ENCODE peak calls at places on chromosomes 4 and X, in four cellular contexts. One of them, this sample, is unnamed. For H3K4me1, the result is how much of the 10 kb centered on the place peaks cover.

GRCh38 chr4:26088433-26088928 is 174.5 kb downstream of the SMIM20 start:
- DNase-seq in PC-3: peak
- DNase-seq in GM23338: no peak
- DNase-seq in right cardiac atrium: no peak
- DNase-seq in this sample: peak

GRCh38 chr4:180500146-180500545 is 1743.1 kb upstream of the TENM3 start:
- DNase-seq in right cardiac atrium: no peak
- DNase-seq in PC-3: no peak
- DNase-seq in GM23338: no peak
- DNase-seq in this sample: no peak

GRCh38 chrX:24423960-24424359 is 41.1 kb upstream of the PDK3 start:
- DNase-seq in GM23338: no peak
- DNase-seq in PC-3: no peak
- DNase-seq in right cardiac atrium: no peak
- DNase-seq in this sample: no peak

GRCh38 chr4:174935607-174936006 is 17.4 kb downstream of the ADAM29 start:
- DNase-seq in PC-3: no peak
- DNase-seq in right cardiac atrium: no peak
- DNase-seq in GM23338: no peak
- DNase-seq in this sample: no peak

GRCh38 chr4:158002203-158002602 is 170.6 kb downstream of the GASK1B start:
- DNase-seq in PC-3: no peak
- DNase-seq in GM23338: no peak
- DNase-seq in right cardiac atrium: no peak
- DNase-seq in this sample: no peak

GRCh38 chr4:133584714-133585113 is 435.6 kb downstream of the PCDH10 start:
- DNase-seq in GM23338: peak
- DNase-seq in right cardiac atrium: no peak
- DNase-seq in PC-3: peak
- DNase-seq in this sample: no peak

GRCh38 chr4:180741703-180742102 is 1501.5 kb upstream of the TENM3 start:
- DNase-seq in GM23338: no peak
- DNase-seq in right cardiac atrium: no peak
- DNase-seq in PC-3: no peak
- DNase-seq in this sample: no peak

GRCh38 chrX:154824638-154825037 is 9.8 kb downstream of the SMIM9 start:
- DNase-seq in PC-3: no peak
- DNase-seq in GM23338: no peak
- DNase-seq in right cardiac atrium: no peak
- DNase-seq in this sample: no peak

GRCh38 chrX:14073561-14073960 is 43.9 kb upstream of the GEMIN8 start:
- DNase-seq in right cardiac atrium: no peak
- DNase-seq in PC-3: no peak
- DNase-seq in GM23338: no peak
- DNase-seq in this sample: peak

GRCh38 chr4:168550071-168550766 is 53.4 kb downstream of the PALLD start:
- DNase-seq in PC-3: peak
- DNase-seq in GM23338: peak
- DNase-seq in right cardiac atrium: no peak
- DNase-seq in this sample: no peak
- H3K27ac ChIP-seq in PC-3: peak
- H3K27ac ChIP-seq in GM23338: no peak
- H3K27ac ChIP-seq in right cardiac atrium: no peak
- H3K27ac ChIP-seq in this sample: peak

GRCh38 chrX:73668779-73669178 is 105.8 kb downstream of the CHIC1 start:
- DNase-seq in PC-3: no peak
- DNase-seq in GM23338: no peak
- DNase-seq in right cardiac atrium: no peak
- DNase-seq in this sample: peak
- H3K4me1 ChIP-seq in PC-3: under half
- H3K4me1 ChIP-seq in GM23338: under half
- H3K4me1 ChIP-seq in right cardiac atrium: under half
- H3K4me1 ChIP-seq in this sample: under half

GRCh38 chr4:152996672-152997071 is 60.5 kb downstream of the FHDC1 start:
- DNase-seq in right cardiac atrium: no peak
- DNase-seq in PC-3: no peak
- DNase-seq in GM23338: no peak
- DNase-seq in this sample: no peak
- H3K27ac ChIP-seq in right cardiac atrium: no peak
- H3K27ac ChIP-seq in PC-3: no peak
- H3K27ac ChIP-seq in GM23338: no peak
- H3K27ac ChIP-seq in this sample: no peak

DNA sequence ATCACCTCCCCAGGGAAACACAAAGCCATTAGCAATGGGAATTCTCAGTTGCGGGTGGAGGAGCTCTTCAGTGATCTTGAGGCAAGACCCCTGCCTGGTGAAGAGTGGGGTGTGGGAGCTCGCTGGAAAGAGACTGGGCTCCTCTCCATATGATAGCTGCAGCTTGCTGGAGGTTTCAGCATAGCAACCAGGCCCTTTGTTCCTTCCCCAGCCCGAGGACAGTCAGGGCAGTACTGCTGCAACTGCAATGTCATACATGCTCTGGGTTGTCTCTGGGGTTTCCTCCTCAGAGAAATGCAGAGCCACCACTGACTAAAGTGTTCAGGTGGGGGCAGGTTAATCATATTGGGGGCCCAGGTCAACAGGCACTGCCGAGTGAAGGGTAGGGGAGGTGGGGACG is 81.3 kb downstream of the ARHGAP24 start:
- DNase-seq in GM23338: no peak
- DNase-seq in right cardiac atrium: no peak
- DNase-seq in PC-3: no peak
- DNase-seq in this sample: no peak
- H3K4me1 ChIP-seq in GM23338: under half
- H3K4me1 ChIP-seq in right cardiac atrium: under half
- H3K4me1 ChIP-seq in PC-3: under half
- H3K4me1 ChIP-seq in this sample: under half